ENCODE peak calls at places on chromosomes 1 and 21, in six cellular contexts. One of them, this sample, is unnamed.
A peak's percentile ranks its signal among the peaks of the same experiment; 100 is the strongest.

GRCh38 chr1:100626397-100626796 is 88.5 kb downstream of the GPR88 start:
- DNase-seq in A549: no peak
- DNase-seq in fibroblast of lung: peak; percentile 39
- DNase-seq in fibroblast of mammary gland: peak; percentile 47
- DNase-seq in cardiac fibroblast: no peak
- DNase-seq in neural progenitor cell: no peak
- DNase-seq in this sample: no peak

GRCh38 chr21:41585199-41585994 is 77.4 kb upstream of the TMPRSS2 start:
- DNase-seq in A549: no peak
- DNase-seq in fibroblast of lung: no peak
- DNase-seq in fibroblast of mammary gland: no peak
- DNase-seq in cardiac fibroblast: no peak
- DNase-seq in neural progenitor cell: no peak
- DNase-seq in this sample: no peak

GRCh38 chr1:111768023-111768422 is 12.3 kb downstream of the DDX20 start:
- DNase-seq in A549: no peak
- DNase-seq in fibroblast of lung: no peak
- DNase-seq in fibroblast of mammary gland: no peak
- DNase-seq in cardiac fibroblast: no peak
- DNase-seq in neural progenitor cell: no peak
- DNase-seq in this sample: no peak

GRCh38 chr1:248622491-248623106 is 12.3 kb downstream of the OR2T11 start:
- DNase-seq in A549: peak; percentile 44
- DNase-seq in fibroblast of lung: no peak
- DNase-seq in fibroblast of mammary gland: peak; percentile 22
- DNase-seq in cardiac fibroblast: peak; percentile 46
- DNase-seq in neural progenitor cell: no peak
- DNase-seq in this sample: peak; percentile 21

GRCh38 chr1:39928809-39929587 is 25.9 kb upstream of the MFSD2A start:
- DNase-seq in A549: no peak
- DNase-seq in fibroblast of lung: no peak
- DNase-seq in fibroblast of mammary gland: no peak
- DNase-seq in cardiac fibroblast: no peak
- DNase-seq in neural progenitor cell: no peak
- DNase-seq in this sample: no peak

GRCh38 chr1:67616394-67616985 is 68.5 kb upstream of the GADD45A start:
- DNase-seq in A549: no peak
- DNase-seq in fibroblast of lung: peak; percentile 45
- DNase-seq in fibroblast of mammary gland: no peak
- DNase-seq in cardiac fibroblast: no peak
- DNase-seq in neural progenitor cell: no peak
- DNase-seq in this sample: no peak

GRCh38 chr1:53725238-53725689 is 13.7 kb downstream of the GLIS1 start:
- DNase-seq in A549: no peak
- DNase-seq in fibroblast of lung: peak; percentile 83
- DNase-seq in fibroblast of mammary gland: no peak
- DNase-seq in cardiac fibroblast: peak; percentile 40
- DNase-seq in neural progenitor cell: peak; percentile 72
- DNase-seq in this sample: no peak

GRCh38 chr1:206809504-206810084 is 37.3 kb upstream of the IL10 start:
- DNase-seq in A549: peak; percentile 16
- DNase-seq in fibroblast of lung: peak; percentile 35
- DNase-seq in fibroblast of mammary gland: peak; percentile 56
- DNase-seq in cardiac fibroblast: peak; percentile 74
- DNase-seq in neural progenitor cell: peak; percentile 12
- DNase-seq in this sample: peak; percentile 24

GRCh38 chr1:103056423-103056822 is 51.9 kb downstream of the COL11A1 start:
- DNase-seq in A549: no peak
- DNase-seq in fibroblast of lung: no peak
- DNase-seq in fibroblast of mammary gland: peak; percentile 52
- DNase-seq in cardiac fibroblast: peak; percentile 79
- DNase-seq in neural progenitor cell: no peak
- DNase-seq in this sample: no peak

GRCh38 chr1:30919025-30919881 is 10.7 kb upstream of the SDC3 start:
- DNase-seq in A549: no peak
- DNase-seq in fibroblast of lung: peak; percentile 86
- DNase-seq in fibroblast of mammary gland: peak; percentile 79
- DNase-seq in cardiac fibroblast: peak; percentile 70
- DNase-seq in neural progenitor cell: no peak
- DNase-seq in this sample: no peak

GRCh38 chr21:38171723-38172344 is 85.0 kb upstream of the KCNJ15 start:
- DNase-seq in A549: no peak
- DNase-seq in fibroblast of lung: peak; percentile 75
- DNase-seq in fibroblast of mammary gland: peak; percentile 84
- DNase-seq in cardiac fibroblast: peak; percentile 57
- DNase-seq in neural progenitor cell: peak; percentile 72
- DNase-seq in this sample: peak; percentile 35

GRCh38 chr1:214446772-214447556 is 104.4 kb downstream of the PTPN14 start:
- DNase-seq in A549: peak; percentile 91
- DNase-seq in fibroblast of lung: peak; percentile 98
- DNase-seq in fibroblast of mammary gland: peak; percentile 95
- DNase-seq in cardiac fibroblast: peak; percentile 87
- DNase-seq in neural progenitor cell: peak; percentile 46
- DNase-seq in this sample: peak; percentile 88

DNA sequence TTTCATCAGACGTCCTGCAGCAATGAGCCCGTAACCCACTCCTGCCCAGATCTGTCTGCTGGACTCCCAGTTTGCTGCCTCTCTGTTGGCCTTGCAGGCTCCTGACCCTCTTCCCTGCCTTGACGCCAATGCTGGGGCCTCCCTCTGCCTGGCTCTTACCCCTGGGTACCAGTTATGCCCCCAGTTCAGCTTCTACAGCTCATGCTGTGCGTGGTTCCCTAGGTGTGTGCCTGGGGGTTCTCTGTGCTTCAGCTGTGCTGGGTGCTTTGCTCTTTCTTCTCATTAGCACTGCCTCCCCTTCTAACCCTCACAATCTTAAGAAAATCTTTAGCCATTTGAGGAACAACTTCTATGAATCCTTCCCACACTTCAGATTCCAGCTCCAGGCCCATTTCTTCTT is 151.4 kb downstream of the ZSCAN20 start:
- DNase-seq in A549: no peak
- DNase-seq in fibroblast of lung: no peak
- DNase-seq in fibroblast of mammary gland: no peak
- DNase-seq in cardiac fibroblast: no peak
- DNase-seq in neural progenitor cell: no peak
- DNase-seq in this sample: no peak
- TF ChIP-seq CTCF in A549: no peak
- TF ChIP-seq CTCF in fibroblast of lung: no peak
- TF ChIP-seq CTCF in fibroblast of mammary gland: no peak
- TF ChIP-seq CTCF in cardiac fibroblast: no peak
- TF ChIP-seq CTCF in neural progenitor cell: no peak
- TF ChIP-seq CTCF in this sample: no peak

GRCh38 chr1:42937141-42937696 is 21.4 kb downstream of the SLC2A1 start:
- DNase-seq in A549: no peak
- DNase-seq in fibroblast of lung: peak; percentile 66
- DNase-seq in fibroblast of mammary gland: peak; percentile 86
- DNase-seq in cardiac fibroblast: peak; percentile 49
- DNase-seq in neural progenitor cell: no peak
- DNase-seq in this sample: peak; percentile 54
- TF ChIP-seq CTCF in A549: no peak
- TF ChIP-seq CTCF in fibroblast of lung: no peak
- TF ChIP-seq CTCF in fibroblast of mammary gland: no peak
- TF ChIP-seq CTCF in cardiac fibroblast: peak; percentile 24
- TF ChIP-seq CTCF in neural progenitor cell: no peak
- TF ChIP-seq CTCF in this sample: no peak

GRCh38 chr1:32454726-32455125 is 10.1 kb upstream of the ZBTB8B start:
- DNase-seq in A549: no peak
- DNase-seq in fibroblast of lung: peak; percentile 26
- DNase-seq in fibroblast of mammary gland: peak; percentile 21
- DNase-seq in cardiac fibroblast: peak; percentile 50
- DNase-seq in neural progenitor cell: peak; percentile 82
- DNase-seq in this sample: peak; percentile 34

GRCh38 chr1:32447469-32448185 is 17.2 kb upstream of the ZBTB8B start:
- DNase-seq in A549: no peak
- DNase-seq in fibroblast of lung: peak; percentile 96
- DNase-seq in fibroblast of mammary gland: peak; percentile 46
- DNase-seq in cardiac fibroblast: peak; percentile 81
- DNase-seq in neural progenitor cell: peak; percentile 94
- DNase-seq in this sample: peak; percentile 9

DNA sequence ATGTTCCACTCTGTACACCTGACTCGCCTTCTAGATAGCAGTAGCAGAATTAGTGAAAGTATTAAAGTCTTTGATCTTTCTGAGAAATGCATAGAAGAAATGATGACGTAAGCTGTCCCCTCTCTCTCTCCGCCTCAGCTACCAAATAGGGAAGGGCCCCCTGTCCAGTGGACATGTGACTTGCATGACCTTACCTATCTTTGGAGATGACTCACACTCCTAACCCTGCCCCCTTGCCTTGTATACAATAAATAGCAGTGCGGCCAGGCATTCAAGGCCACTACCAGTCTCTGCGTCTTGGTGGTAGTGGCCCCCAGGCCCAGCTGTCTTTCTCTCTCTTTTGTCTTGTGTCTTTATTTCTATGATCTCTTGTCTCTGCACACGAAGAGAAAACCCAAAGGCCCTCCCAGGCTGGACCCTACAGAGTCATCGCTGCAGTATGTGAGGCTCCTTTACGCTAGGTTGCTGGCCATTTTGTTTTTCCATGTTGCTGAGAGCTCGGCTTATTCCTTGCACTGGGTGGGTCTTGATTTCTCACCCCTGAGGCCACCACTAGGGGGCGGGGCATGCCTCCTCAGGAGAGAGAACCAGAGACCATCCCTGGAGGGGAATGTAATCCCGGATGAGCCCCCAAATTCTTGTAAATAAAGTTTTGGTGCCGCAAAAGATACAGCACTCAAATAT is 16.0 kb upstream of the ZBTB8B start:
- DNase-seq in A549: peak; percentile 41
- DNase-seq in fibroblast of lung: peak; percentile 14
- DNase-seq in fibroblast of mammary gland: peak; percentile 25
- DNase-seq in cardiac fibroblast: peak; percentile 33
- DNase-seq in neural progenitor cell: peak; percentile 66
- DNase-seq in this sample: peak; percentile 76
- TF ChIP-seq CTCF in A549: peak; percentile 39
- TF ChIP-seq CTCF in fibroblast of lung: no peak
- TF ChIP-seq CTCF in fibroblast of mammary gland: no peak
- TF ChIP-seq CTCF in cardiac fibroblast: peak; percentile 23
- TF ChIP-seq CTCF in neural progenitor cell: peak; percentile 55
- TF ChIP-seq CTCF in this sample: peak; percentile 77

GRCh38 chr1:21245688-21246229 is 44.5 kb downstream of the ECE1 start:
- DNase-seq in A549: no peak
- DNase-seq in fibroblast of lung: no peak
- DNase-seq in fibroblast of mammary gland: no peak
- DNase-seq in cardiac fibroblast: no peak
- DNase-seq in neural progenitor cell: no peak
- DNase-seq in this sample: no peak

GRCh38 chr1:21242846-21243245 is 47.4 kb downstream of the ECE1 start:
- DNase-seq in A549: no peak
- DNase-seq in fibroblast of lung: no peak
- DNase-seq in fibroblast of mammary gland: no peak
- DNase-seq in cardiac fibroblast: no peak
- DNase-seq in neural progenitor cell: no peak
- DNase-seq in this sample: no peak

GRCh38 chr1:21244154-21244553 is 46.1 kb downstream of the ECE1 start:
- DNase-seq in A549: no peak
- DNase-seq in fibroblast of lung: no peak
- DNase-seq in fibroblast of mammary gland: no peak
- DNase-seq in cardiac fibroblast: no peak
- DNase-seq in neural progenitor cell: no peak
- DNase-seq in this sample: no peak

GRCh38 chr1:21246905-21247642 is 43.2 kb downstream of the ECE1 start:
- DNase-seq in A549: no peak
- DNase-seq in fibroblast of lung: no peak
- DNase-seq in fibroblast of mammary gland: no peak
- DNase-seq in cardiac fibroblast: no peak
- DNase-seq in neural progenitor cell: no peak
- DNase-seq in this sample: no peak

GRCh38 chr1:21244986-21245687 is 45.1 kb downstream of the ECE1 start:
- DNase-seq in A549: no peak
- DNase-seq in fibroblast of lung: no peak
- DNase-seq in fibroblast of mammary gland: no peak
- DNase-seq in cardiac fibroblast: no peak
- DNase-seq in neural progenitor cell: peak; percentile 33
- DNase-seq in this sample: no peak
- TF ChIP-seq CTCF in A549: peak; percentile 30
- TF ChIP-seq CTCF in fibroblast of lung: peak; percentile 46
- TF ChIP-seq CTCF in fibroblast of mammary gland: peak; percentile 45
- TF ChIP-seq CTCF in cardiac fibroblast: peak; percentile 60
- TF ChIP-seq CTCF in neural progenitor cell: peak; percentile 58
- TF ChIP-seq CTCF in this sample: peak; percentile 36

DNA sequence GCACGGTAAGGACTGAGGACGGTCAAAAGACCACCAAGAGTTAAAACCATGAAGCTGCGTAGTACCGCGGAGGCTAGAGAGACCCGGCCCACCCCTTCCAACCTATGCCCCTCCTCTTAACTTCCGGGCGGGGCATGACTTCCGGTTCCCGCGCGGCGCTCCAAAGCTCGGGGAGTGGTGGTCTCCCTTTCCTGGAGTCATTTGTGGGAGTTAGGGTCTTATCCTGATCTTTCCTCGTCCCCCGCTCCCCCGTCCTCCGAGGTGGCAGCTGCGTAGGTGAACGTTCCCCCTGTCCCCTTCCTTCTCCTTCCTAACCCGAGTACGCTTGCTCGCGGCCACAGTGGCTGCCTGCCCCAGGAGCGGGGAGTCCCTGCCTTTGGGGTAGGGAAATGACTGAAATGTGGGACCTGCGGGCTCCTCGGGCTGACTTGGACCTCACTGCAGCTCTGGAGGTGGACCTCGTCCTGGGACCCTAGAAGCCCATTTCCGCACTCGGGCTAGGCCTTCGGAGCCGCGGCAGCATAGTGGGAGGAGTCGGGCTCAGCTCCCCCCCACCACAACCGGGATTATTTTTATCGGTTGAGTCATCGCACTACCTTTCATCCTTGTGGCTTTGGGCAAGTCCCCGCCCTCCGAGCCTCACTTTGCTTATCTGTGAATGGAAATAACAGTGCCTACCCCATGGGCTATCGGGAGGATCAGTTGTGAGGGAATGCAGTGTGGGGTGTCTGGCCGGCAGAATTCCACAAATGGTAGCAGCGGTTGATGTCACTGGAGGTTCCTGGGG is 24.1 kb downstream of the CELA3A start:
- DNase-seq in A549: peak; percentile 69
- DNase-seq in fibroblast of lung: peak; percentile 93
- DNase-seq in fibroblast of mammary gland: peak; percentile 88
- DNase-seq in cardiac fibroblast: peak; percentile 91
- DNase-seq in neural progenitor cell: peak; percentile 92
- DNase-seq in this sample: peak; percentile 81
- TF ChIP-seq CTCF in A549: no peak
- TF ChIP-seq CTCF in fibroblast of lung: no peak
- TF ChIP-seq CTCF in fibroblast of mammary gland: no peak
- TF ChIP-seq CTCF in cardiac fibroblast: no peak
- TF ChIP-seq CTCF in neural progenitor cell: no peak
- TF ChIP-seq CTCF in this sample: no peak

This sample was measured in Calu3.